ENCODE peak calls at places on chromosomes 2 and 18, in seven cellular contexts. E is esophagus muscularis mucosa, M is prostate gland, U is esophagus squamous epithelium, A is H54, W is tibial nerve, T is GM12892. K is an unnamed sample.

GRCh38 chr2:120632796-120633646 is 102.6 kb upstream of the GLI2 start:
- DNase-seq in E (no peak), M (no peak), U (no peak), A (no peak), W (no peak), T (no peak), K (peak)

GRCh38 chr2:149487189-149487588 is 100.4 kb downstream of the MMADHC start:
- DNase-seq in E (no peak), M (no peak), U (no peak), A (no peak), W (no peak), T (no peak), K (no peak)

GRCh38 chr2:183081908-183082307 is 3.4 kb downstream of the DUSP19 start:
- DNase-seq in E (no peak), M (no peak), U (no peak), A (no peak), W (no peak), T (no peak), K (no peak)

GRCh38 chr2:207474871-207475485 is 54.8 kb upstream of the CREB1 start:
- DNase-seq in E (no peak), M (peak), U (no peak), A (no peak), W (peak), T (no peak), K (no peak)

GRCh38 chr2:231182500-231182899 is 15.9 kb upstream of the ARMC9 start:
- DNase-seq in E (no peak), M (no peak), U (no peak), A (no peak), W (no peak), T (no peak), K (no peak)

GRCh38 chr2:107808986-107809385 is 17.7 kb upstream of the RGPD4 start:
- DNase-seq in E (no peak), M (no peak), U (no peak), A (no peak), W (no peak), T (no peak), K (no peak)

GRCh38 chr2:26382534-26382933 is 19.2 kb upstream of the DRC1 start:
- DNase-seq in E (no peak), M (no peak), U (no peak), A (no peak), W (no peak), T (no peak), K (no peak)

GRCh38 chr2:207113403-207113802 is 52.3 kb downstream of the KLF7 start:
- DNase-seq in E (no peak), M (no peak), U (no peak), A (no peak), W (no peak), T (no peak), K (no peak)

GRCh38 chr18:7273301-7273911 is 42.5 kb downstream of the LRRC30 start:
- DNase-seq in E (no peak), M (peak), U (no peak), A (peak), W (peak), T (no peak), K (peak)

GRCh38 chr2:10792660-10793400 is 19.8 kb downstream of the PDIA6 start:
- DNase-seq in E (no peak), M (no peak), U (no peak), A (no peak), W (no peak), T (no peak), K (peak)

GRCh38 chr18:26457611-26458350 is 90.6 kb downstream of the KCTD1 start:
- DNase-seq in E (peak), M (no peak), U (no peak), A (no peak), W (no peak), T (no peak), K (no peak)

GRCh38 chr2:240820014-240820606 is at the start of gene KIF1A:
- DNase-seq in E (no peak), M (peak), U (no peak), A (no peak), W (no peak), T (no peak), K (peak)

GRCh38 chr18:34806527-34806926 is 96.4 kb downstream of the DTNA start:
- DNase-seq in E (no peak), M (no peak), U (no peak), A (no peak), W (no peak), T (no peak), K (no peak)

GRCh38 chr2:45962522-45962921 is 311.0 kb downstream of the PRKCE start:
- DNase-seq in E (no peak), M (no peak), U (no peak), A (peak), W (no peak), T (no peak), K (no peak)

GRCh38 chr2:160338891-160339290 is 138.8 kb upstream of the ITGB6 start:
- DNase-seq in E (no peak), M (no peak), U (no peak), A (no peak), W (peak), T (no peak), K (no peak)

GRCh38 chr2:67854798-67855197 is 208.0 kb downstream of the C1D start:
- DNase-seq in E (no peak), M (no peak), U (no peak), A (no peak), W (no peak), T (no peak), K (no peak)

GRCh38 chr2:226669249-226669648 is 130.4 kb downstream of the IRS1 start:
- DNase-seq in E (no peak), M (no peak), U (no peak), A (no peak), W (no peak), T (no peak), K (no peak)

GRCh38 chr2:9800975-9801723 is 42.1 kb upstream of the TAF1B start:
- DNase-seq in E (no peak), M (peak), U (no peak), A (peak), W (no peak), T (peak), K (peak)

DNA sequence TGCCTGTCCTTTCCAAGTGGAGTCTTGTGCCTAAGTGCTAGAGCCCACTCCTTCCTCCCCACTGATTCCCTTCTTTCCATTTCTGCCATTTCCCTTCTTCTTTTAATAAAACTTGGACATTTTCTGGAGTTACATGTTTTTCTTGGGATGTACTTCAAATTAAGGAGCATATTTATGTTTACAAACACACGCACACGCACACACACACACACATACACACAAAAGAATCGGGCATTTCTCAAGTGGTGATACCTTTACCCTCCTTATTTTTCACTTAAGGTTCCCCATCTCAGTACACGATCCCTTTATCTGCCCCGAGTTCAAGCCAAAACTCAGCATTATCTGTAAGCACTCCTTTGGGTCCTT is 154.3 kb downstream of the TGIF1 start:
- DNase-seq in E (no peak), M (no peak), U (no peak), A (no peak), W (no peak), T (no peak), K (no peak)
- TF ChIP-seq POLR2A in E (no peak), M (no peak), U (no peak), A (no peak), W (no peak), T (no peak), K (no peak)

GRCh38 chr2:37683241-37683640 is 11.8 kb upstream of the CDC42EP3 start:
- DNase-seq in E (peak), M (no peak), U (no peak), A (no peak), W (no peak), T (no peak), K (no peak)
- TF ChIP-seq POLR2A in E (no peak), M (no peak), U (no peak), A (no peak), W (no peak), T (no peak), K (no peak)

DNA sequence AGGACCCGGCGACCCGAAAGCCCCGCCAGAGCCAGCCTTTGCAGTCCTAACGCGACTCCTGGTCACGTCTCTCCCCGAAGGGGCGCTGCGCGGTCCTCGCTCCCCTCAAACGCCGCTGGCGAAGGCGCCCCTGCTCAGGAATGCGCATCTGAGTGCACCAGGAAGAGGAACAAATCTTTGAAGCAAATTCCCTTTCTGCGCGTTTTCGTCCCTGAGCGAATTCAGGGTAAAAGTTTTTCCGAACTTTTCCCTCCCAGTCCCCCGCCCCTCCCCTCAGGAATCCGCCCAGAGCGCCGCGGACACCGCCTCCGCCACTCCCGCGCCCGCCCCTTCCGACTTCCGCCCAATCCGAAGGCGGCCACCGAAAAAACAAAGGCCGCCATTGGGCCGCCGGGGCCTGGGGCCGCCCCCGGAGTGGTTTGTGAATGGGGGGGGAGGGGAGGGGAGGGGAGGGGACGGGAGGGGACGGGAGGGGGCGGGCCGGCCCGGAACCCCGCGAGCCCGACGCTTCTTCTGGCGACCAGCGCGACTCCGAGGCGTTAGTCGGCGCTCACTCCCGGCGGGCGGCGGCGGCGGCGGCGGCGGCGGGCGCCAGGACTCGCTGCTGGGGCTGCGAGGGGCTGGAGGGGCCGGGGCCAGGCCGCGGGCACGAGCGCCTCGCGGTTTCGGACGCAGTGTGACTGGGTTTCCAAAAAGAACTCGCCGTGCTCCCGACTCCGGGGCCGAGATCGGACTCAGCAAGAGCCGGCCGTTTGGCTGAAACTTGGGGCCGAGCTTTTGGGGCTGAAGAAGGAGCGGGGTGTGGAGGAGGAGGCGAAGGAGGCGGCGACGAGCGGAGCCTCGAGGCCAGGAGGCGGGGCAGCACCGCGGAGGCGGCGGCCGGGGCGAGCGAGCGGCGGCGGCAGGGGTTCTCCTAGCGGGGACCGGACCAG is at the start of gene FZD7:
- DNase-seq in E (peak), M (peak), U (peak), A (peak), W (peak), T (peak), K (peak)
- TF ChIP-seq POLR2A in E (peak), M (peak), U (peak), A (peak), W (peak), T (no peak), K (no peak)

GRCh38 chr18:39620551-39621168 is 2055.1 kb upstream of the CELF4 start:
- DNase-seq in E (no peak), M (no peak), U (no peak), A (no peak), W (no peak), T (no peak), K (no peak)
- TF ChIP-seq POLR2A in E (no peak), M (no peak), U (no peak), A (no peak), W (no peak), T (no peak), K (no peak)

GRCh38 chr2:62505649-62506420 is at the start of gene TMEM17:
- DNase-seq in E (peak), M (peak), U (peak), A (peak), W (peak), T (peak), K (peak)
- TF ChIP-seq POLR2A in E (no peak), M (peak), U (peak), A (peak), W (peak), T (peak), K (no peak)

GRCh38 chr2:178193823-178194599 is at the start of gene OSBPL6:
- DNase-seq in E (no peak), M (peak), U (no peak), A (peak), W (peak), T (peak), K (peak)
- TF ChIP-seq POLR2A in E (peak), M (peak), U (peak), A (peak), W (peak), T (no peak), K (no peak)

GRCh38 chr2:162166174-162166573 is 14.1 kb upstream of the GCG start:
- DNase-seq in E (no peak), M (no peak), U (no peak), A (no peak), W (no peak), T (no peak), K (no peak)
- TF ChIP-seq POLR2A in E (no peak), M (no peak), U (no peak), A (no peak), W (no peak), T (no peak), K (no peak)

DNA sequence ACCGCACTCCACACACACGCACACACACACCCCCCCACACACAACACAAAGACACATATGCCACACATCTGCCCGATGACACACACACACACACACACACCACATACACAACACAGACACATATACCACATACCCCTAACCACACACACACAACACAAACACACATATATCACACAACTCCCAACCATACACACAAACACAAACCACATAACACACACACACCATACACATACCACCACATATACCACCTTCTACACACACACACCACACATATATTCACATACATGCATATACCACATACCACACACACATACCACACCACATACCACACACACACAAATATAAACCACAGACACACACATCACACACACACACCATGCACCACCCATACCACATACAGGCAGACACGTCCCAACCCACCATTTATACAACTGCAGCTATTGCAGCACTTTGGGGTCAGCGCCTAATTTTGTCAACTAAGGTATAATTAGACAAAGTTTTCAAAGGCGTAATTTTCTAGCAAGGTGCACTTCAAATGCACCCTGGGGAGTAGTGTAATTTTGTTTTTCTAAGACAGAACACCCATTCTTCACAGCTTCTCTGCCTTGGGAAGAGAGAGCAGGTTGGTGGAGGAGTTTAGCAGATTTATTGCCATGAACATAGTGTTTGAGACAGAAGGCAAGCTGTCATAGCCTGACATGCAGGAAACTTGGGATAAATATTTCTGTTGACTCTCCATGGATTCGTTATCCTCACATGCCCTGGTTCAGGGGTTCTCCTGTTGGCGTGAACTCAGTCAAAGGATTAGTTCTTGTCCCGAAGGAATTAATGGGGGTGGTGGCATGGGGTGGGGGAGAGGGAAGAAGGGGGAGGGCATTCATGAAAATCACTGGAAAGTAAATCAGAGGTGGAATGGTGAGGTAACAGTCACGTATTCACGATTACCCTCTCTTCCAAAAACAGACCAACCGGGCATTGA is 416.1 kb downstream of the LPIN1 start:
- DNase-seq in E (no peak), M (no peak), U (no peak), A (no peak), W (no peak), T (no peak), K (no peak)
- TF ChIP-seq POLR2A in E (no peak), M (no peak), U (no peak), A (no peak), W (no peak), T (no peak), K (no peak)

GRCh38 chr18:74499633-74500032 is 3.5 kb downstream of the CNDP2 start:
- DNase-seq in E (no peak), M (peak), U (peak), A (no peak), W (peak), T (no peak), K (peak)
- TF ChIP-seq POLR2A in E (no peak), M (peak), U (peak), A (no peak), W (no peak), T (peak), K (no peak)

GRCh38 chr2:112183327-112184025 is 45.3 kb downstream of the FBLN7 start:
- DNase-seq in E (peak), M (no peak), U (no peak), A (no peak), W (no peak), T (no peak), K (no peak)
- TF ChIP-seq POLR2A in E (no peak), M (no peak), U (no peak), A (no peak), W (no peak), T (no peak), K (no peak)

K was measured in spleen.